ENCODE peak calls at places on chromosomes 16 and 17, in six cellular contexts. J is GM13977, F is pancreas, N is BJ, G is neural crest cell, Y is B cell. C is an unnamed sample.

GRCh38 chr17:15288859-15289258 is 23.7 kb upstream of the PMP22 start:
- DNase-seq in N (no peak), J (no peak), Y (no peak), F (no peak), G (no peak), C (no peak)

GRCh38 chr17:74240637-74241036 is 27.3 kb downstream of the TTYH2 start:
- DNase-seq in J (no peak), F (no peak), N (no peak), Y (no peak), G (no peak), C (no peak)

GRCh38 chr16:20300312-20301097 is 26.8 kb downstream of the GP2 start:
- DNase-seq in G (peak), F (peak), J (peak), N (no peak), Y (peak), C (peak)

GRCh38 chr17:31051517-31051916 is 43.3 kb upstream of the NF1 start:
- DNase-seq in N (no peak), G (no peak), Y (no peak), J (no peak), F (no peak), C (no peak)

GRCh38 chr17:68535903-68536302 is 23.7 kb downstream of the PRKAR1A start:
- DNase-seq in G (no peak), Y (no peak), F (no peak), N (no peak), J (no peak), C (no peak)

GRCh38 chr16:50600582-50601283 is 52.5 kb downstream of the NKD1 start:
- DNase-seq in G (no peak), Y (no peak), F (no peak), N (no peak), J (no peak), C (no peak)

GRCh38 chr17:77521076-77521475 is 380.3 kb downstream of the SEC14L1 start:
- DNase-seq in F (no peak), G (no peak), Y (no peak), N (no peak), J (no peak), C (no peak)

GRCh38 chr16:28981517-28981916 is 3.3 kb upstream of the LAT start:
- DNase-seq in G (peak), J (peak), Y (no peak), N (no peak), F (no peak), C (peak)

GRCh38 chr17:71081666-71082065 is 912.3 kb downstream of the KCNJ2 start:
- DNase-seq in F (no peak), G (no peak), Y (no peak), N (no peak), J (no peak), C (no peak)

GRCh38 chr17:82155606-82156005 is 57.0 kb downstream of the CCDC57 start:
- DNase-seq in J (no peak), G (no peak), F (no peak), Y (no peak), N (no peak), C (no peak)

GRCh38 chr17:19248923-19249574 is 11.9 kb downstream of the EPN2 start:
- DNase-seq in N (peak), J (no peak), Y (no peak), G (no peak), F (no peak), C (no peak)

GRCh38 chr16:47687694-47688093 is 226.6 kb downstream of the PHKB start:
- DNase-seq in J (no peak), G (no peak), F (no peak), N (no peak), Y (no peak), C (no peak)

GRCh38 chr17:73800893-73801292 is 156.6 kb upstream of the SDK2 start:
- DNase-seq in F (no peak), J (no peak), G (no peak), Y (no peak), N (no peak), C (no peak)

GRCh38 chr16:84041881-84042280 is 714 bp downstream of the SLC38A8 start:
- DNase-seq in G (no peak), F (no peak), Y (no peak), N (no peak), J (no peak), C (no peak)

GRCh38 chr16:12794486-12795399 is 8.9 kb downstream of the CPPED1 start:
- DNase-seq in N (no peak), G (no peak), J (no peak), Y (no peak), F (no peak), C (no peak)

GRCh38 chr17:37220609-37220953 is 155.2 kb upstream of the C17orf78 start:
- DNase-seq in N (no peak), F (no peak), Y (no peak), J (peak), G (no peak), C (no peak)

GRCh38 chr16:6189216-6189615 is 1091.6 kb upstream of the EEF2KMT start:
- DNase-seq in J (no peak), F (no peak), Y (no peak), N (no peak), G (no peak), C (no peak)

GRCh38 chr16:49428808-49429207 is 55.2 kb downstream of the C16orf78 start:
- DNase-seq in Y (no peak), G (no peak), F (no peak), N (no peak), J (no peak), C (no peak)

GRCh38 chr17:66276328-66276937 is 26.0 kb upstream of the PRKCA start:
- DNase-seq in F (no peak), G (no peak), J (no peak), Y (no peak), N (no peak), C (no peak)

GRCh38 chr17:65918921-65919546 is 272.9 kb downstream of the CEP112 start:
- DNase-seq in G (no peak), Y (no peak), F (no peak), N (no peak), J (no peak), C (no peak)

GRCh38 chr17:31291820-31292219 is 5.2 kb downstream of the OMG start:
- DNase-seq in N (no peak), J (no peak), G (no peak), Y (no peak), F (no peak), C (no peak)

GRCh38 chr16:83937922-83938875 is 14.8 kb upstream of the OSGIN1 start:
- DNase-seq in Y (no peak), F (no peak), J (no peak), N (no peak), G (no peak), C (no peak)

GRCh38 chr17:45431531-45432404 is 902 bp downstream of the ARHGAP27 start:
- DNase-seq in F (peak), J (peak), Y (peak), G (peak), N (no peak), C (peak)

DNA sequence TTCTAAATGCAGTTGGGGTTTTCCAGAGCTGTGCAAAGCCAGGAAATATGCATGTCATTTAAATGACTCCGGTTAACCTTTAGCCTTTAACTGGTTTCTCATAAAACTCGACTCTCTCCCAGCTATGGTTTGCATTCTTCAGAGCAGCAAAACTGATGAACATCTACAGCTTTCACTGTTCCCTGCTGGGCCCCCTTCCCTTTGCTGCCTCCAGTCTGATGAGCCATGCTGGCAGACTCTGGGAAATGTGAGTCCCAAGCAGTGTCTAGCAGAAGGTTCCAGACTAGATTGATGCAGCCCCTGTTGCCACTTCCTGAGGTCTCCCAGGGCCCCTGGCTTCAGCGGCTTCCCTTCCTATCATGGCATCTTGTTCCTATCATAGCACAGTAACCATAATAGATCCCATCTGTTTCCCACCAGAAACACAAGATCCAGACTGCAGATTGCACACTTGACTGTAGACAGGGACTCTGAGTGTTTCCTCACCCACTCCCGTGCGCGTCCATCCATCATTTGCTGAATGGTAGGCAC is 135.4 kb downstream of the CLEC16A start:
- DNase-seq in N (peak), G (no peak), Y (no peak), F (no peak), J (peak), C (peak)
- TF ChIP-seq CTCF in N (no peak), G (no peak), Y (no peak), F (no peak), J (no peak), C (no peak)

GRCh38 chr16:66395806-66396555 is 29.5 kb downstream of the CDH5 start:
- DNase-seq in G (no peak), F (no peak), N (no peak), Y (no peak), J (no peak), C (no peak)
- TF ChIP-seq CTCF in G (no peak), F (no peak), N (no peak), Y (no peak), J (no peak), C (no peak)

DNA sequence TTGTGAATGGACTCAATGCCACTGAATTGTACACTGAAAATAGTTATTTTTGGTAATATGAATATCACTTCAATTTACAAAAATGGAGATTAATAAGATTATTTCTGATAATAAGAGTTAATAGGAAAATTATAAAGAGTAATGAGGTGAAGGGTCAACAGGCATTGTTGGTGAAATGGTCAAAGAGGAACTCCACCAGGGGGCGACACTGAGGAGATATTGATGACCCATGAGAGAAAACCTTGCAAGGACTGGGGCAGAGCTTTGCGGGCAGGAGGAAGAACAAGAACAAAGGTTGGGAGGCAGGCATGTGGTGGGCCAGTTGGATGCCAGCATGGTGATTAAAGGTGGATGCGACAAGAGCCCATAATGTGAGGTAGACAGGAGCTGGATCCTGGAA is 74.0 kb upstream of the XYLT1 start:
- DNase-seq in F (no peak), N (no peak), Y (no peak), J (no peak), G (peak), C (no peak)
- TF ChIP-seq CTCF in F (no peak), N (peak), Y (peak), J (peak), G (peak), C (peak)

DNA sequence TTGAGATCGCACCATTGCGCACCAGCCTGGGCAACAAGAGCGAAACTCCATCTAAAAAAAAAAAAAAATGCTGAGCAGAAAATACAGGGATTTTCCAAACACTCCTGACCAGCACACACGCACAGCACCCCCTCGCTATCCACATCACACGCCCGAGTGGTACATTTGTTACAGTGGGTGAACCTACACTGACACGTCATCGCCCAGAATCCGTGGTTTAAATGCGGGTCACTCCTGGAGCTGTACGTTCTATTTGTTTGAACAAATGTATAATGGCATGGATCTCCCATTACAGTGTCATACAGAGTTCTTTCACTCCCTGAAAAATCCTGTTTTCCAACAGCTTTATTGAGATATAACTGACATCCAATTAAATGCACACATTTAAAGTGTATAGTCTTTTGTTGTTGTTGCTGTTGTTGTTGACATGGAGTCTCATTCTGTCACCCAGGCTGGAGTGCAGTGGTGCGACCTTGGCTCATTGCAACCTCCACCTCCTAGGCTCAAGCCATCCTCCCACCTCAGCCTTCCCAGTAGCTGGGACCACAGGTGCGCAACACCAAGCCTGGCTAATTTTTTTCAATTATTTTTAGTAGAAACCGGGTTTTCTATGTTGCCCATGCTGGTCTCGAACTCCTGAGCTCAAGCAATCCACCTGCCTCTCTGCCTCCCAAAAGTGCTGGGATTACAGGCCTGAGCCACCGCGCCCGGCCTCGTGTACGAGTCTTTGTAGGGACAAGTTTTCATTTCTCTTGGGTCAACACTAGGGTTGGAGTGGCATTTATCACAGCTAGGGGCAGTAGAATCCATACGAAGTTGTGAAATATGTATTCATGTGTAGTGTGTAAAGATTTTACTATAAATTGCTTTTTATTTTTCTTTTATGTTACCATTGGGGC is 4.4 kb upstream of the CARHSP1 start:
- DNase-seq in F (no peak), Y (no peak), N (no peak), J (no peak), G (no peak), C (no peak)
- TF ChIP-seq CTCF in F (no peak), Y (no peak), N (peak), J (peak), G (peak), C (no peak)

DNA sequence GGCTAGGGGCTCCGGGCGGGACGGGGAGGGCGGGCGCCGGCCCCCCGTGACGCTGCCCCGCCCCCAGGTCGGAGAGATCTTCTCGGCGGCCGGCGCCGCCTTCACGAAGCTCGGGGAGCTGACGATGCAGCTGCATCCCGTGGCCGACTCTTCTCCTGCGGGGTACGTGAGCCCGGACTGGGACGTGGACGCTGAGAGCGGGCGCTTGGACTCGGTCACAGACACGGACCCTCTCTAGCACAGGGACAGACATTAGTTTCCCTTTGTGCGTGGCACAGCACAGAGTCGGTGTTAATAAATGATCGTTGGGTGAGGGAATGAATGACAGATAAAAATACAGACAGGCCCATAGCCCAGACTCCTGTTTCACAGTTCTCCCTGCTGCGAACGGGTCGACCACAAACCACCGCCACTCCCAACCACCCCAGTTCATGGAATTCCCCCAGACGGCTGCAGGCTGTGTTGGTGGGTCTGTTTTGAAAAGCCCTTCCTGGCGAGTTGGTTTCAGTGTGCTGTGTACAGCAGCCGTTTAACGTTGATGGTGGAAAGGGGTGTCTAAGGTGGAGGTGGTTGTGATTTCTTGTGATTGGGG is 2.7 kb downstream of the RNASEK start:
- DNase-seq in N (no peak), G (no peak), J (peak), F (no peak), Y (peak), C (peak)
- TF ChIP-seq CTCF in N (no peak), G (peak), J (no peak), F (no peak), Y (peak), C (no peak)

DNA sequence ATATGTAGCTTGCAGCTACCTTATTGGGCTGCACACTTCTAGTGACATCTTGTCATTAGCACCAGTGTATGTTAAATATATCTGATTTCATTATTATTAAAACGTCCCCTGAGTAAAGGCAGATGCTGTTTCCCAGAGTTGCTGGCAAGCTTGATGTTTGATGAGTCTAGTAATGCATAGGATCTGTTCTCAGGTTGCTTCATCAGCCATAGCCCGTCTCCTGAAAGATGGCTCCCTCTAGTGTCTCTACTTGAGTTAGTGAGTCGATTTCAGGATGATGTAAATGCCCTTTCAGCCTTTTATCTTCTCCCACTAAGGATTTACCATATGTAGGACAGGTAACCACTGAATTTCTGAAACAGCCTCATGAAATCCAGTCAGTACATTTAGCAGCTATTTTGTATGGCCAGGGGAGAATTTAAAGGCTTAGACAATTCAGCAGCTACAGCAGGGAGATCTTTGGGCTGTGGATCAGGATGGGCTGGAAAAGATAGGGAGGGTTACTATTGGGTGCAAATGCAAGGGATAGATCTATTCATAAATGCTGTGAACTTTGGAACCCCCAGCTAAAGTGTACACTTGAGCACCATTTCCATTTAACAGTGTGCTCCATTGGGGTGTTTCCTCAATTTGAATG is 376.3 kb downstream of the CNTNAP4 start:
- DNase-seq in Y (no peak), N (no peak), F (no peak), G (peak), J (peak), C (peak)
- TF ChIP-seq CTCF in Y (no peak), N (peak), F (peak), G (peak), J (peak), C (peak)

DNA sequence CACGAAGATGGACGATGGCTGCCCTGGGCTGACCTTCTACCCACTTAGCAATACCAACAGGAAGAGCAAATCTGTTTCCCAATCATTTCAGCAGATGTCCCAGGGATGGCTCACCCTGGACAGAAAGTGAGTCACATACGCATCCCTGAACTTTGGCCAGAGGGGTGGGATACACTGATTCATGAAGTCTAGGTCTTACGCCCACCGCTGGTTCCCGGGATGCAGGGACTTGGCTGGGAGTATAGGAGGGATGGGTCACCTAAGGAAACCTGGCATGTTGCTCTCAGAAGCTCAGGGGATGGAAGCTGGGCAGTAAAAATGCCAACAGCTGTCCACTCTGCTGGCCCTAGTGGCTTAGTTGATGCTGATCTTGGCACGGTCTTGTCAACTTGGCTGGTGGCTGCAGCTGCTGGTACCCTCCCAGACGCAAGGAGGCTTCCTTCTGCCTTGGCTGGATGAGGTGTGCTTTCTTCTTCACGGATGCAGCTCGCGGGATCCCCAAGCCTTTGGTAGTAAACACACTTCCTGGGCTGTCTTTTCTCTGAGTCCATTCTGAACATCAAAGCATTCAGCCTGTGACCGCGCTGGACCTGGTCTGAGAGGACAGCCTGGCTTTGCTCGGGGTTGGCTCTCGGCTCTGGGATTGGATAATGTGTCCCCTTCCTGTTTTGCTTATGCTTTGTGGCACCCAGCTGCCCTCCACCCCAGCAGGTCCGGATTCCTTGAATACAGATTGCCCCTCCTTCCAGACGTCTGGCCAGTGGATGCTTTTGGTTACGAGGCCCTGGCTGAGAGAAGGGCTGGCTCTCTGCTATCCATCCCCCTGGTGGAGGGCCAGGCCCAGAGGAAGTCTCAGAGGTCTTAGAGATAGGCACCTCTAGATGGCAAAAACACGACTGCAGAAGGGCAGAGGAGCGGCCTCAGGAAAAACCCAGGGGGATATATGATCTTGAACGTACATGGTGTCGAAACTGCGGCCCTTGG is 71.5 kb downstream of the RAP1GAP2 start:
- DNase-seq in N (peak), G (no peak), J (no peak), Y (no peak), F (peak), C (no peak)
- TF ChIP-seq CTCF in N (peak), G (peak), J (no peak), Y (no peak), F (no peak), C (no peak)

GRCh38 chr17:50909765-50910661 is 43.9 kb upstream of the TOB1 start:
- DNase-seq in J (no peak), N (no peak), Y (no peak), F (peak), G (no peak), C (no peak)

GRCh38 chr17:50908140-50908859 is 42.1 kb upstream of the TOB1 start:
- DNase-seq in F (no peak), N (no peak), G (no peak), Y (no peak), J (no peak), C (no peak)

GRCh38 chr17:50911450-50911849 is 45.3 kb upstream of the TOB1 start:
- DNase-seq in N (no peak), F (no peak), J (no peak), G (no peak), Y (no peak), C (no peak)

GRCh38 chr17:50906443-50906842 is 40.3 kb upstream of the TOB1 start:
- DNase-seq in F (no peak), Y (no peak), J (no peak), G (no peak), N (no peak), C (no peak)

GRCh38 chr17:50908860-50909764 is 43.0 kb upstream of the TOB1 start:
- DNase-seq in Y (no peak), N (no peak), J (no peak), F (peak), G (no peak), C (no peak)
- TF ChIP-seq CTCF in Y (no peak), N (no peak), J (no peak), F (peak), G (peak), C (no peak)